ENCODE peak calls at places on chromosomes 7 and 10, in nine cellular contexts. Z is amygdala; M is activated CD4-positive, alpha-beta T cell treated with anti-CD3 and anti-CD28 coated beads for 1 hour; A is bronchial epithelial cell; W is occipital lobe; B is EH; I is activated CD8-positive, alpha-beta memory T cell treated with anti-CD3 and anti-CD28 coated beads for 1 hour; J is dermis microvascular lymphatic vessel endothelial cell; E is GM13977. G is an unnamed sample.

GRCh38 chr7:111992601-111993000 is 213.6 kb downstream of the DOCK4 start:
- DNase-seq in E (no peak), A (no peak), M (no peak), W (no peak), Z (no peak), B (peak), J (no peak), I (no peak), G (no peak)

GRCh38 chr10:24318517-24318916 is 109.6 kb downstream of the KIAA1217 start:
- DNase-seq in I (no peak), M (no peak), B (no peak), Z (no peak), W (no peak), J (no peak), A (peak), E (no peak), G (no peak)

GRCh38 chr10:126734957-126735356 is 64.5 kb upstream of the C10orf90 start:
- DNase-seq in Z (peak), W (no peak), A (peak), J (no peak), E (no peak), B (no peak), M (no peak), I (no peak), G (no peak)

GRCh38 chr10:75779276-75779675 is 347.9 kb downstream of the LRMDA start:
- DNase-seq in W (no peak), Z (no peak), A (no peak), B (no peak), E (no peak), J (no peak), M (no peak), I (no peak), G (no peak)

GRCh38 chr7:12741951-12742575 is 54.6 kb downstream of the ARL4A start:
- DNase-seq in I (no peak), E (no peak), M (no peak), J (peak), W (no peak), A (peak), B (peak), Z (no peak), G (no peak)

GRCh38 chr10:83289373-83289772 is 849.9 kb upstream of the GHITM start:
- DNase-seq in Z (no peak), J (no peak), I (no peak), M (no peak), W (no peak), A (no peak), E (no peak), B (no peak), G (no peak)

GRCh38 chr10:4626919-4627318 is 199.1 kb upstream of the AKR1E2 start:
- DNase-seq in A (no peak), B (no peak), W (no peak), E (no peak), Z (no peak), I (no peak), M (no peak), J (no peak), G (no peak)

GRCh38 chr10:43313901-43314300 is 47.0 kb upstream of the RASGEF1A start:
- DNase-seq in J (no peak), M (no peak), E (peak), Z (no peak), W (no peak), A (no peak), I (no peak), B (no peak), G (no peak)

GRCh38 chr10:84432891-84433290 is 104.5 kb downstream of the CCSER2 start:
- DNase-seq in E (no peak), Z (no peak), J (no peak), M (no peak), A (peak), B (peak), W (no peak), I (no peak), G (peak)

GRCh38 chr7:155762639-155763038 is 49.6 kb downstream of the SHH start:
- DNase-seq in J (no peak), I (no peak), M (no peak), W (no peak), E (no peak), B (no peak), A (no peak), Z (no peak), G (no peak)

G was measured in ELR.